ENCODE peak calls at places on chromosomes 12 and 14, in seven cellular contexts. C, E, D, A, H, L and O are unnamed samples.

GRCh38 chr12:59615392-59616165 is 19.8 kb downstream of the SLC16A7 start:
- DNase-seq in C (peak), E (no peak), D (no peak), A (no peak), H (peak), L (no peak), O (no peak)

GRCh38 chr12:11174022-11174421 is 3.0 kb downstream of the SMIM10L1 start:
- DNase-seq in C (no peak), E (no peak), D (no peak), A (no peak), H (no peak), L (peak), O (no peak)

GRCh38 chr12:7602287-7602686 is 63.4 kb downstream of the APOBEC1 start:
- DNase-seq in C (no peak), E (no peak), D (no peak), A (peak), H (no peak), L (peak), O (no peak)

GRCh38 chr14:101791919-101792572 is 30.5 kb downstream of the PPP2R5C start:
- DNase-seq in C (no peak), E (no peak), D (no peak), A (peak), H (no peak), L (peak), O (peak)

GRCh38 chr14:91032250-91032649 is 28.2 kb downstream of the RPS6KA5 start:
- DNase-seq in C (no peak), E (no peak), D (no peak), A (no peak), H (no peak), L (no peak), O (no peak)

GRCh38 chr12:98499668-98500456 is 15.5 kb upstream of the TMPO start:
- DNase-seq in C (no peak), E (no peak), D (no peak), A (no peak), H (peak), L (no peak), O (no peak)

GRCh38 chr12:55687746-55688145 is 20.0 kb downstream of the ITGA7 start:
- DNase-seq in C (no peak), E (no peak), D (peak), A (no peak), H (no peak), L (no peak), O (no peak)

GRCh38 chr12:121634836-121635235 is 8.5 kb downstream of the ORAI1 start:
- DNase-seq in C (no peak), E (no peak), D (no peak), A (no peak), H (no peak), L (no peak), O (no peak)

GRCh38 chr12:20342111-20342510 is 26.2 kb upstream of the PDE3A start:
- DNase-seq in C (no peak), E (no peak), D (no peak), A (no peak), H (no peak), L (no peak), O (no peak)

GRCh38 chr14:71380271-71380670 is 473.0 kb downstream of the PCNX1 start:
- DNase-seq in C (no peak), E (no peak), D (no peak), A (no peak), H (no peak), L (peak), O (no peak)

GRCh38 chr14:103118663-103119404 is 4.4 kb upstream of the TNFAIP2 start:
- DNase-seq in C (peak), E (no peak), D (no peak), A (no peak), H (peak), L (no peak), O (no peak)

GRCh38 chr14:94129758-94130414 is 482 bp upstream of the IFI27L2 start:
- DNase-seq in C (no peak), E (no peak), D (no peak), A (peak), H (no peak), L (peak), O (no peak)

GRCh38 chr12:131095826-131096680 is 142.3 kb downstream of the ADGRD1 start:
- DNase-seq in C (no peak), E (no peak), D (no peak), A (no peak), H (peak), L (no peak), O (no peak)

GRCh38 chr12:79407671-79408622 is 282.8 kb downstream of the PAWR start:
- DNase-seq in C (peak), E (peak), D (no peak), A (peak), H (peak), L (peak), O (peak)

GRCh38 chr14:53767566-53767965 is 189.1 kb downstream of the BMP4 start:
- DNase-seq in C (no peak), E (no peak), D (no peak), A (no peak), H (no peak), L (peak), O (no peak)

GRCh38 chr12:109832534-109833306 is 478 bp downstream of the TRPV4 start:
- DNase-seq in C (no peak), E (no peak), D (no peak), A (no peak), H (no peak), L (no peak), O (no peak)

GRCh38 chr14:75069021-75069810 is at the start of gene ZC2HC1C:
- DNase-seq in C (peak), E (no peak), D (peak), A (peak), H (peak), L (peak), O (peak)

GRCh38 chr12:99915251-99916082 is 69.3 kb downstream of the ANKS1B start:
- DNase-seq in C (no peak), E (no peak), D (no peak), A (no peak), H (no peak), L (no peak), O (no peak)

GRCh38 chr12:31572900-31573299 is 18.0 kb downstream of the DENND5B start:
- DNase-seq in C (no peak), E (no peak), D (no peak), A (no peak), H (no peak), L (no peak), O (no peak)

GRCh38 chr14:103748539-103748867 is 32.9 kb downstream of the ZFYVE21 start:
- DNase-seq in C (peak), E (no peak), D (no peak), A (no peak), H (no peak), L (no peak), O (no peak)

GRCh38 chr12:47397664-47398281 is 308.1 kb downstream of the RPAP3 start:
- DNase-seq in C (no peak), E (no peak), D (no peak), A (peak), H (no peak), L (peak), O (peak)

GRCh38 chr12:46959484-46959883 is 119.9 kb upstream of the PCED1B start:
- DNase-seq in C (no peak), E (peak), D (no peak), A (peak), H (no peak), L (peak), O (peak)

GRCh38 chr12:103278329-103278728 is 217.4 kb downstream of the C12orf42 start:
- DNase-seq in C (no peak), E (no peak), D (no peak), A (no peak), H (no peak), L (no peak), O (no peak)

GRCh38 chr12:26830783-26831601 is 2.0 kb downstream of the ITPR2 start:
- DNase-seq in C (no peak), E (no peak), D (no peak), A (no peak), H (peak), L (no peak), O (no peak)

GRCh38 chr12:101173197-101173749 is 36.8 kb downstream of the SLC5A8 start:
- DNase-seq in C (no peak), E (no peak), D (no peak), A (no peak), H (no peak), L (no peak), O (no peak)

GRCh38 chr12:101168000-101168399 is 42.0 kb downstream of the SLC5A8 start:
- DNase-seq in C (no peak), E (no peak), D (no peak), A (no peak), H (no peak), L (no peak), O (no peak)

GRCh38 chr12:101166866-101167265 is 43.2 kb downstream of the SLC5A8 start:
- DNase-seq in C (no peak), E (no peak), D (no peak), A (no peak), H (no peak), L (no peak), O (no peak)

GRCh38 chr12:101174576-101174975 is 35.5 kb downstream of the SLC5A8 start:
- DNase-seq in C (no peak), E (no peak), D (no peak), A (no peak), H (no peak), L (no peak), O (no peak)

GRCh38 chr12:101172316-101172715 is 37.7 kb downstream of the SLC5A8 start:
- DNase-seq in C (no peak), E (no peak), D (no peak), A (peak), H (no peak), L (no peak), O (no peak)
- TF ChIP-seq CTCF in C (no peak), E (no peak), D (peak), A (no peak), H (no peak), L (no peak), O (no peak)

DNA sequence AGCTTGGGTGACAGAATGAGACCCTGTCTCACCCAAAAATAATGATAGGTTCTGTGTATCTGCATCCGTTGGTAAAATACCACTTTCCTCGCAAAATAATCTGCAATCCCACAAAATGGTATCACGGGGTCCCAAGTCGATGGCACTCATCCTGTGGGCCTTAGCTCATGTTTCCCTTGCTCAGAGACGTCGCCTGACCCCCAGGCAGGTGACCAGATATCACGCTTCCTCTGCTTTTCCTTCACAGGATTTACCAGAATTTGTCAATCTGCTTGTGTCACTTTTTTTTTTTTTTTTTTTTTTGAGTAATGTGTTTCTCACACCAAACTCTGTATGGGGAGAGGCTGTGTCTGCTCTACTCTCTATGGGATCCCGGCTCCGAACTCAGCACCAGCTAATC is 162.6 kb downstream of the PRKCH start:
- DNase-seq in C (no peak), E (no peak), D (no peak), A (no peak), H (no peak), L (no peak), O (no peak)
- TF ChIP-seq CTCF in C (no peak), E (no peak), D (no peak), A (no peak), H (no peak), L (no peak), O (no peak)

GRCh38 chr12:115456946-115457689 is 773.1 kb upstream of the TBX3 start:
- DNase-seq in C (no peak), E (no peak), D (no peak), A (no peak), H (no peak), L (no peak), O (no peak)
- TF ChIP-seq CTCF in C (no peak), E (peak), D (no peak), A (no peak), H (no peak), L (no peak), O (no peak)

GRCh38 chr12:12357697-12358476 is 1.0 kb downstream of the BORCS5 start:
- DNase-seq in C (no peak), E (no peak), D (no peak), A (peak), H (no peak), L (peak), O (no peak)
- TF ChIP-seq CTCF in C (no peak), E (no peak), D (no peak), A (no peak), H (no peak), L (no peak), O (no peak)

GRCh38 chr12:23057571-23057970 is 432.6 kb downstream of the ETNK1 start:
- DNase-seq in C (no peak), E (no peak), D (no peak), A (no peak), H (no peak), L (no peak), O (no peak)

GRCh38 chr12:23049180-23049579 is 424.2 kb downstream of the ETNK1 start:
- DNase-seq in C (no peak), E (no peak), D (no peak), A (no peak), H (no peak), L (peak), O (no peak)

GRCh38 chr12:23060161-23060560 is 435.2 kb downstream of the ETNK1 start:
- DNase-seq in C (no peak), E (no peak), D (no peak), A (no peak), H (no peak), L (no peak), O (no peak)

GRCh38 chr12:23055004-23055403 is 430.0 kb downstream of the ETNK1 start:
- DNase-seq in C (no peak), E (no peak), D (no peak), A (no peak), H (no peak), L (peak), O (no peak)
- TF ChIP-seq CTCF in C (peak), E (peak), D (peak), A (peak), H (no peak), L (peak), O (peak)

DNA sequence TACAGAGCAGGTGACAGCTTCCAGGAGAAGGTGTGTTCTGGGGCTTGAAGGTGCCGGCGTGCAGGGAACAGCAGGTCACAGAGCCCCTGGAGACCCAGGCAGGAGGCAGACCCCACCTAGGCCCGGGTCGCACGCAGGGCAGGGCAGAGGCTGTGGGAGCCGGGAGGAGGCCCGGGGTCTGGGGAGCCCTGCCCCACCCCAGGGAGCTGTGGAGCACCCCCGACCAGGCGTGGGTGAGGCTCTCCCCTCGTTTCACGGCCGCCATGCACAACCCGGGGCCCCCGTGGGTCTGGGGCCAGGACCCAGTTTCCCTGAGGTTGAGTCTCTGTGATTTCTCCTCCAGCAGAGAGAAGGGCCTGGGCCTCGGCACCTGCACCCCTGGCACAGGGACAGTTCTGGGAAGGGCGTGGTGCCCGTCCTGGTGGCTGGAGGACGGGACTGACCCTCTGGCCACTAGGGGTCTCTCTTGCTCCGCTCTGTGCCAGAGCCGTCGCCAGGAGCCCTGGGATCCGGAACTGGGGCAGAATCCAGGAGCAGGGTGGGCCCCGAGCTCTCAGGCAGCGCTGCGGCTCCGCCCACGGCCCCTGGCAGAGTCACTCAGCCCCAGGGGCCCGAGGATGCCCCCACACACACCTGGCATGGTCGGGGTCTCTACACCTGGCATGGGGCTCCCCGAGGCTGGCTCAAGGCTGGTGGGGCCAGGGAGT is 75.2 kb upstream of the FBRSL1 start:
- DNase-seq in C (peak), E (peak), D (peak), A (peak), H (peak), L (peak), O (peak)
- TF ChIP-seq CTCF in C (peak), E (peak), D (peak), A (peak), H (peak), L (peak), O (peak)

GRCh38 chr14:49294736-49295135 is 291.4 kb downstream of the RPS29 start:
- DNase-seq in C (no peak), E (no peak), D (no peak), A (no peak), H (no peak), L (no peak), O (no peak)
- TF ChIP-seq CTCF in C (no peak), E (no peak), D (no peak), A (no peak), H (no peak), L (no peak), O (no peak)

DNA sequence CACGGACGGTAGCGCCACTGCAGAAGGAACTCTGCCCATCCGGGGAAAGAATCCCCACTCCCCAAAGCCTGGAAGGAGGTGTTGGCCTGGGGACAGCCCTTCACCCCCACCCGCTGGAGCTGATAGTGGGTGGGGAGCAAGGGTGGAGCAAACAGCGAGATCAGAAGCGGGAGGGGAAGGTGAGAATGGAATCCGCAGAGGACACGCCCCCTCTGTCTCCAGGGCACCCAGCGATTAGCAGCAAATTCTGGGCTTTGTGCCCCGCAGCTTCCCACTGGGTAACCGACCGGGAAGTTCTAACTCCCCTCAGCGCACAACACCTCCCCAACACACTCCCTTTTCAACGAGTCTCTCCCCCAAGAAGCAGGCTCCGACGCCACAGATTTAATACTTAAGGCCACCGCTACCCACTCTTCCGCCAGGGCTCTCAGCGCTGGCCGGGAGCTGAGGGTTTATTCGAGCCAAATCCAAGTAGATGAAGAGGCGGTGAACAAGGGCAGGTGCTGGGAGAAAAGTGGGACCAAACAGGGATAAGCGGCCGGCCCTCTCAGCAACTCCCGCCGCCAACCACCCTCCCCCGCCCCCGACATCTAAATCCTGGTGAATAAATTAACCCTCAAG is 1.3 kb downstream of the SLC25A29 start:
- DNase-seq in C (peak), E (no peak), D (peak), A (peak), H (peak), L (peak), O (no peak)
- TF ChIP-seq CTCF in C (no peak), E (no peak), D (no peak), A (no peak), H (no peak), L (no peak), O (no peak)

GRCh38 chr12:93984005-93984404 is 164.4 kb upstream of the PLXNC1 start:
- DNase-seq in C (no peak), E (no peak), D (no peak), A (no peak), H (no peak), L (no peak), O (no peak)

GRCh38 chr12:93976024-93976423 is 172.4 kb upstream of the PLXNC1 start:
- DNase-seq in C (no peak), E (no peak), D (no peak), A (no peak), H (no peak), L (no peak), O (no peak)

GRCh38 chr12:93982847-93983315 is 165.5 kb upstream of the PLXNC1 start:
- DNase-seq in C (no peak), E (peak), D (no peak), A (peak), H (no peak), L (peak), O (no peak)

GRCh38 chr12:93978553-93978952 is 169.8 kb upstream of the PLXNC1 start:
- DNase-seq in C (no peak), E (no peak), D (no peak), A (peak), H (no peak), L (peak), O (peak)

GRCh38 chr12:93979189-93979588 is 169.2 kb upstream of the PLXNC1 start:
- DNase-seq in C (peak), E (peak), D (no peak), A (peak), H (no peak), L (peak), O (no peak)
- TF ChIP-seq CTCF in C (peak), E (peak), D (peak), A (peak), H (no peak), L (peak), O (peak)